ENCODE peak calls at places on chromosomes 12 and 14, in eight cellular contexts. U is AG09309, H is PC-3, O is astrocyte, D is colonic mucosa, R is A549, Y is AG04450, L is fibroblast of the aortic adventitia. P is an unnamed sample.

GRCh38 chr12:91142184-91142583 is 30.9 kb upstream of the LUM start:
- DNase-seq in U (peak), H (no peak), O (peak), D (no peak), R (no peak), Y (no peak), L (peak), P (no peak)

GRCh38 chr12:129106772-129107171 is 253.5 kb downstream of the GLT1D1 start:
- DNase-seq in U (no peak), H (no peak), O (no peak), D (no peak), R (no peak), Y (no peak), L (no peak), P (no peak)

GRCh38 chr14:68951051-68951797 is 27.9 kb downstream of the ACTN1 start:
- DNase-seq in U (peak), H (peak), O (peak), D (peak), R (peak), Y (peak), L (peak), P (peak)

GRCh38 chr12:96034631-96035282 is 630 bp downstream of the LTA4H start:
- DNase-seq in U (no peak), H (peak), O (peak), D (peak), R (no peak), Y (no peak), L (peak), P (no peak)

GRCh38 chr14:68144051-68144681 is 324.6 kb downstream of the RAD51B start:
- DNase-seq in U (no peak), H (no peak), O (peak), D (peak), R (peak), Y (no peak), L (no peak), P (no peak)

GRCh38 chr12:65715976-65716375 is 108.3 kb upstream of the HMGA2 start:
- DNase-seq in U (no peak), H (no peak), O (no peak), D (no peak), R (no peak), Y (no peak), L (no peak), P (no peak)

GRCh38 chr12:118360785-118361404 is 11.8 kb downstream of the TAOK3 start:
- DNase-seq in U (no peak), H (peak), O (peak), D (no peak), R (peak), Y (no peak), L (peak), P (no peak)

GRCh38 chr12:10243803-10244520 is 31.3 kb downstream of the GABARAPL1 start:
- DNase-seq in U (no peak), H (no peak), O (no peak), D (no peak), R (no peak), Y (no peak), L (no peak), P (no peak)

GRCh38 chr12:54357802-54358619 is 6.3 kb downstream of the GPR84 start:
- DNase-seq in U (no peak), H (peak), O (no peak), D (no peak), R (no peak), Y (no peak), L (no peak), P (no peak)

GRCh38 chr12:54360717-54361456 is 3.4 kb downstream of the GPR84 start:
- DNase-seq in U (no peak), H (peak), O (peak), D (peak), R (peak), Y (no peak), L (peak), P (peak)

GRCh38 chr12:54358945-54359761 is 5.1 kb downstream of the GPR84 start:
- DNase-seq in U (peak), H (peak), O (peak), D (peak), R (peak), Y (peak), L (peak), P (peak)

GRCh38 chr12:54358620-54358944 is 5.7 kb downstream of the GPR84 start:
- DNase-seq in U (no peak), H (no peak), O (no peak), D (no peak), R (no peak), Y (no peak), L (no peak), P (no peak)

DNA sequence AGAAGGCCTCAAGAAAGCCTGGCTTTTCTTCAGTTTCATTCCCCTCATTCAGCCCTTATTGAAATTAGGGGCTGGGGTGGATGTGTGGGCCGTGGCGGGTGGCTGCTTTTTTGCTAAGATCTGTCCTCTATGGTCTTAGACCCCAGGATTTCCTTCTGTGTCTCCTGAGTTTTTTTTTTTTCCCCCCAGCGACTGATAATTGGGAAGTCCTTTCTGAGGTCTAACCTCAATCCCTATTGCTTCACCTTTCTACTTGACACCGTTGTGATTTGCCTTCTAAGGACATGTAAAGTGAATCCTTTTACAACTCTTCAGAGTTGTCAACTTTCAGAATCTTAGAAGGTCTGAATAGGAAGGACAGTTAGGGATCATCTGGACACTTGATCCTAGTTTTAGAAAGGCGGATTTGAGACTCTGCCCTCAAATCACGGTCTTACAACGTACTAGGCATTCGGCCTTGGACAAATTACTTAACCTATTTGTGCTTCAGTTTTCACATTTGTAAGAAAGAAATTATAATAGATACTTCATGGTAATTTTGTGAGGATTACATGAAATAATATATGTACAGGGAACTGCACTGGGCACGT is 4.4 kb downstream of the GPR84 start:
- DNase-seq in U (no peak), H (peak), O (no peak), D (no peak), R (no peak), Y (no peak), L (no peak), P (no peak)
- TF ChIP-seq CTCF in U (no peak), H (no peak), O (no peak), D (no peak), R (no peak), Y (no peak), L (no peak), P (no peak)

DNA sequence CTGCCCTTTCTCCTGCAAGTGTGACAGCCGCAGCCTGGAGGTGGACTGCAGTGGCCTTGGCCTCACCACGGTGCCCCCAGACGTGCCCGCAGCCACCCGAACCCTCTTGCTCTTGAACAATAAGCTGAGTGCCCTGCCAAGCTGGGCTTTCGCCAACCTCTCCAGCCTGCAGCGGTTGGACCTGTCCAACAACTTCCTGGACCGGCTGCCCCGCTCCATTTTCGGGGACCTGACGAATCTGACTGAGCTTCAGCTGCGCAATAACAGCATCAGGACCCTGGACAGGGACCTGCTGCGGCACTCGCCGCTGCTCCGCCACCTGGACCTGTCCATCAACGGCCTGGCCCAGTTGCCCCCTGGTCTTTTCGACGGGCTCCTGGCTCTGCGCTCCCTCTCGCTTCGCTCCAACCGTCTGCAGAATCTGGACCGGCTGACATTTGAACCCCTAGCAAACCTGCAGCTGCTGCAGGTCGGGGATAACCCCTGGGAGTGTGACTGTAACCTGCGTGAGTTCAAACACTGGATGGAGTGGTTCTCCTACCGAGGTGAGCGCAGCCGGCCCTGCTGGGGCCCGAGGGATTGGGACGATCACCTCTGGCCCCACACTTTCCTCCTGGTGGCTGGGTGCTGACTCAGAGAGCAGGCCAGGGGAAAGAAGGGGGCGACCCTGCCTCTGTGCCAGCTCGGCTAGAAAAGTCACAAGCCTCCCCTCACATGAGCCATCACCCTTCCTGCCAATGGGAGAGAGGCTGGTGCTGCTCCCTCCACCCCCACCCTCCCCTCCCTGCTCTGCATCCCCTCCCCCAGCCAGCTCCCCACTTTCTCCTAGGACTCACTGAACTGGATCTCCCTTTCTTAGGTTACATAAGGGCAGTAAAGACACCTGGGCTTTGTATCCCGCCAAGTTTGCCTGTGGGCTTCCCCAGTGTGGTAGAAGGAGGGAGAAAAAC is 10.9 kb downstream of the LRTM2 start:
- DNase-seq in U (peak), H (peak), O (peak), D (no peak), R (peak), Y (peak), L (peak), P (peak)
- H3K4me3 ChIP-seq in U (no peak), H (no peak), O (no peak), D (no peak), R (no peak), Y (no peak), L (no peak), P (no peak)

GRCh38 chr14:94650444-94650775 is 38.2 kb downstream of the SERPINA3 start:
- DNase-seq in U (no peak), H (no peak), O (no peak), D (no peak), R (no peak), Y (no peak), L (no peak), P (no peak)

GRCh38 chr14:94649543-94650443 is 37.6 kb downstream of the SERPINA3 start:
- DNase-seq in U (no peak), H (no peak), O (no peak), D (no peak), R (no peak), Y (no peak), L (no peak), P (no peak)

GRCh38 chr14:94646481-94646880 is 34.3 kb downstream of the SERPINA3 start:
- DNase-seq in U (no peak), H (no peak), O (peak), D (no peak), R (no peak), Y (peak), L (peak), P (no peak)

GRCh38 chr14:94650806-94651805 is 38.9 kb downstream of the SERPINA3 start:
- DNase-seq in U (no peak), H (no peak), O (no peak), D (no peak), R (no peak), Y (no peak), L (no peak), P (no peak)

DNA sequence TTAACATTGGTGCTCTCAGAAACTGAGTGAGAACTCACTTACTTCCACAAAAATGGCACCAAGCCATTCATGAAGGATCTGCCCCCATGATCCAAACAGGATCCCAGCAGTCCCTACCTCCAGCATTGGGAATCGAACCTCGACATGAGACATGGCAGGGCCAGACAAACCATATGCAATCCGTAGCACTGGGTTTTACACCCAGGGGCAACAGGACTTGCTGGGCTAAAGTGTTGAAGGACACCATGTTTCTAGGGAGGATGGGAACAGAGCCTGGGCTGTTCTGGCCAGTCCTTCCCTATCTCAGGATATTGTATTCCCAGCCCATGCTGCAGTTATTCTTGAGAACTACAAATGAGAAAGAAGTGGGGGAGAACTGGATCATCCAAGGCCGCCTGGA is 36.6 kb downstream of the SERPINA3 start:
- DNase-seq in U (no peak), H (no peak), O (no peak), D (no peak), R (no peak), Y (no peak), L (no peak), P (no peak)
- TF ChIP-seq CTCF in U (no peak), H (no peak), O (no peak), D (no peak), R (no peak), Y (no peak), L (no peak), P (no peak)

DNA sequence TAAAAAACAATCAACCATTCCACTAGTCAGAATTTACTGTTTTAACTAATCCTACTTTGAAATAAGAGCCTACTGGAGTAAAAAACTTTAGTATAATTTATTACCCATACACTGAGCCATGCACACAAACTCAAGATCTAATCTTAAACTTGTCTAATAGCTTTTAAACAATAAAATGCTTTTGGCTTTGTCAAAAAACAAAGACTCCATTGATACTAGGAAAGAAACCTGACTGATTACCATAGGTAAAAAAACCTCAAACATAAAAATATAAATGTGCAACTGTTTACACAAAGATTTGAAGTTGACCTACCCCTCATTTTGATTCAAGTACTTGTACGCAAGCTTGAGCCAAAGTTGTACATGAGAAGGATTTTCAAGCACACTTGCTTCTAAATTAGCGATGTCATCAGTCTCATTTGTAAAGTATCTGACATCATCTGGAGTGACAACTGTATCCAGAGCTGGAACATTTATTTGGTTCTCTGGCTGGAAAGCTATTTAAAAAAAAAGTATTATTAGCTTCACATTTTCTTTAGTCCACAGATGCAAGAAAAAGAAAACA is 36.1 kb downstream of the ZFC3H1 start:
- DNase-seq in U (no peak), H (peak), O (no peak), D (no peak), R (no peak), Y (no peak), L (no peak), P (no peak)
- H3K4me3 ChIP-seq in U (no peak), H (no peak), O (no peak), D (no peak), R (no peak), Y (no peak), L (no peak), P (no peak)

GRCh38 chr12:28958553-28959195 is 190.4 kb upstream of the FAR2 start:
- DNase-seq in U (no peak), H (peak), O (peak), D (no peak), R (no peak), Y (no peak), L (peak), P (no peak)

GRCh38 chr12:28967426-28967825 is 181.7 kb upstream of the FAR2 start:
- DNase-seq in U (no peak), H (no peak), O (no peak), D (no peak), R (no peak), Y (no peak), L (no peak), P (no peak)

GRCh38 chr12:28961948-28962384 is 187.1 kb upstream of the FAR2 start:
- DNase-seq in U (no peak), H (peak), O (peak), D (no peak), R (no peak), Y (no peak), L (peak), P (no peak)

GRCh38 chr12:28966049-28966778 is 182.9 kb upstream of the FAR2 start:
- DNase-seq in U (no peak), H (no peak), O (peak), D (no peak), R (no peak), Y (no peak), L (peak), P (no peak)

DNA sequence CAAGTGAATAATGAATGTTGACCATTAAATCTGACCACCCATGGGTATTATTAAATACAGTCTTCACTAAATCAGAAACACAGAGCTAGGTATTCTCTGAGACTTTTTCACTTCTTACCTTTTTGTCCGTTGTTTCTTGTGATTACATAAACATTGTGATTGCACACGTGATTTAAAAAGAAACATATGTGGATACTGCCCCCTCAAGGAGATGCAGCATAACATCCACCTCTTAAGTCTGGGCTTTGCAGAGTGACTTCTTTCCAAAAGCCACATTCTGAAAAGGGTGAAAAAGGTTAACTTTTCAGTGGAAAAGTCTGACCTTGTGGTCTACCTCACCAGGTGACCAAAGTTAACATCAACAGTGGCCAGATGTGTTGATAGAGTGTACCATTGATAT is 185.5 kb upstream of the FAR2 start:
- DNase-seq in U (no peak), H (peak), O (peak), D (no peak), R (peak), Y (no peak), L (peak), P (no peak)
- TF ChIP-seq CTCF in U (peak), H (peak), O (peak), D (no peak), R (peak), Y (peak), L (peak), P (no peak)

GRCh38 chr14:53850714-53851296 is 105.8 kb downstream of the BMP4 start:
- DNase-seq in U (no peak), H (peak), O (peak), D (no peak), R (peak), Y (no peak), L (peak), P (peak)
- H3K4me3 ChIP-seq in U (no peak), H (no peak), O (no peak), D (no peak), R (peak), Y (no peak), L (no peak), P (no peak)

GRCh38 chr14:22221508-22221907 is 367.5 kb downstream of the DAD1 start:
- DNase-seq in U (no peak), H (peak), O (no peak), D (no peak), R (peak), Y (no peak), L (peak), P (no peak)
- TF ChIP-seq CTCF in U (peak), H (peak), O (peak), D (no peak), R (peak), Y (peak), L (peak), P (peak)

DNA sequence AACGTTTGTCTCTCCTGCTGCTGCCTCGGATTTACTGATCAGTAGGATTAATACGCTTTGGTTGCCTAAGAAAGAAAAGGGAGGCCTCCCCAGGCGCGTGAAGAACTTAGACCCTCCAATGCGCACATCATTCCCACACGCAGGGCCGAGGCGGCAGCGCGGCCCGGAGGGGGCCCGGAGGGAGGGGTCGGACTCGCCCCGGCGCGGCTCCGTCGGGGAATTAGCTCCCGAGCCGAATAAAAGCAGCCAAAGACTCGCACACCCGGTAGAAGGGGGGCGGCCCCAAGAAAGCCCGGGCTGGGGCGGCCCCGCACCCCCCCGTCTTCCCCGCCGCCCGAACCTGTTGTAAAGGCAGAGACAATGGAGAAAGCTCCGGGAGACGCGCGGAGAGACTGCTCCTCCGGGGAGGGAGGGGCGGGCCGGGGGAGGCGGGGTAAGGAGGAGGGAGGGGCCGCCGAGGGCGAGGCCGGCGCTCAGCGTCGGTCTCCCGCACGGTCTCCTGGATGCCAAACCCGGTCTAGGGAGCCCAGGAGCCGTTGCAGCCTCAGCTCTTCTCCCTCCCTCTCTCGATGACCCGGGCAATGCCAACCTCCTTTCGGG is at the start of gene NELL2:
- DNase-seq in U (no peak), H (peak), O (peak), D (peak), R (peak), Y (no peak), L (peak), P (no peak)
- H3K4me3 ChIP-seq in U (peak), H (peak), O (peak), D (peak), R (peak), Y (peak), L (peak), P (peak)

GRCh38 chr12:44972746-44973421 is 78.0 kb downstream of the DBX2 start:
- DNase-seq in U (no peak), H (peak), O (no peak), D (no peak), R (peak), Y (no peak), L (peak), P (no peak)
- TF ChIP-seq CTCF in U (peak), H (peak), O (no peak), D (no peak), R (no peak), Y (peak), L (peak), P (peak)